ENCODE peak calls at places on chromosomes 13 and 19, in seven cellular contexts. K, D, I, Y, L, H and M are unnamed samples. For H3K4me1, the result is how much of the 10 kb centered on the place peaks cover.

GRCh38 chr19:9848761-9849160 is 13.6 kb downstream of the PIN1 start:
- DNase-seq in K (no peak), D (no peak), I (no peak), Y (no peak), L (no peak), H (no peak), M (no peak)

GRCh38 chr13:74449811-74450524 is 315.8 kb upstream of the KLF12 start:
- DNase-seq in K (no peak), D (no peak), I (no peak), Y (no peak), L (no peak), H (no peak), M (no peak)

GRCh38 chr19:46413262-46414031 is at the start of gene CCDC8:
- DNase-seq in K (peak), D (peak), I (no peak), Y (no peak), L (peak), H (peak), M (peak)

GRCh38 chr19:39297931-39298634 is 1.9 kb downstream of the IFNL1 start:
- DNase-seq in K (no peak), D (no peak), I (no peak), Y (no peak), L (no peak), H (no peak), M (no peak)

GRCh38 chr19:46979103-46979769 is 40.4 kb upstream of the NPAS1 start:
- DNase-seq in K (peak), D (no peak), I (no peak), Y (no peak), L (no peak), H (no peak), M (peak)

GRCh38 chr19:2317756-2318155 is 9.8 kb upstream of the LINGO3 start:
- DNase-seq in K (no peak), D (no peak), I (no peak), Y (no peak), L (no peak), H (no peak), M (no peak)

GRCh38 chr13:87674143-87674772 is 3.1 kb downstream of the SLITRK5 start:
- DNase-seq in K (peak), D (no peak), I (no peak), Y (no peak), L (peak), H (no peak), M (peak)

GRCh38 chr19:48491793-48492123 is 19.9 kb downstream of the LMTK3 start:
- DNase-seq in K (peak), D (no peak), I (no peak), Y (no peak), L (no peak), H (no peak), M (peak)

GRCh38 chr19:18100710-18101109 is 3.1 kb downstream of the MAST3 start:
- DNase-seq in K (peak), D (no peak), I (no peak), Y (peak), L (no peak), H (no peak), M (peak)

GRCh38 chr19:4379383-4380253 is 20.7 kb downstream of the SH3GL1 start:
- DNase-seq in K (no peak), D (peak), I (peak), Y (no peak), L (no peak), H (peak), M (no peak)

GRCh38 chr19:50406156-50406820 is 12.4 kb upstream of the SPIB start:
- DNase-seq in K (no peak), D (no peak), I (no peak), Y (no peak), L (no peak), H (no peak), M (peak)

GRCh38 chr19:4185413-4186086 is 3.1 kb downstream of the ANKRD24 start:
- DNase-seq in K (no peak), D (no peak), I (no peak), Y (no peak), L (no peak), H (no peak), M (peak)

GRCh38 chr19:49840736-49841249 is 10.2 kb upstream of the PTOV1 start:
- DNase-seq in K (no peak), D (no peak), I (no peak), Y (no peak), L (no peak), H (no peak), M (no peak)

GRCh38 chr19:8481616-8482015 is 20.8 kb downstream of the PRAM1 start:
- DNase-seq in K (no peak), D (no peak), I (no peak), Y (no peak), L (no peak), H (no peak), M (no peak)

GRCh38 chr13:40676007-40676406 is 9.6 kb upstream of the FOXO1 start:
- DNase-seq in K (no peak), D (no peak), I (no peak), Y (no peak), L (no peak), H (no peak), M (no peak)

GRCh38 chr13:40673414-40673813 is 7.0 kb upstream of the FOXO1 start:
- DNase-seq in K (no peak), D (no peak), I (no peak), Y (no peak), L (no peak), H (no peak), M (no peak)

GRCh38 chr13:40670307-40670706 is 3.9 kb upstream of the FOXO1 start:
- DNase-seq in K (no peak), D (no peak), I (no peak), Y (no peak), L (no peak), H (no peak), M (no peak)

GRCh38 chr13:40672310-40673060 is 6.0 kb upstream of the FOXO1 start:
- DNase-seq in K (peak), D (peak), I (peak), Y (peak), L (peak), H (peak), M (no peak)

DNA sequence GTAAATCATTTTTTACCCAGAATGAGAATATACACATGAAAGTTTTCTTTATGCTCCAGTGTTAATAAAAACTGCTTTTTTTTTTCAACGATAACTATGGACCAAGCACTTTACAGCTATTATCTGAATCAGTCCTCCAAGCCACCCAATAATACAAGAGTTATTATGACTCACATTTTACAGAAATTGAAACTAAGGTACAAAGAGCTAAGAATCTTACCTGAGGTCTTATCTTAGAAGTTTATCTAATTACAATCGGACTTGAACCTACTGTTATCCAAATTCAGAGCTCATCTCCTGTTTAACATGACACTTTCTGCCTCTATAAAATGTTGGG is 6.6 kb upstream of the FOXO1 start:
- DNase-seq in K (no peak), D (no peak), I (peak), Y (no peak), L (no peak), H (no peak), M (no peak)
- H3K4me1 ChIP-seq in K (under half), D (under half), I (under half), Y (under half), L (under half), H (under half), M (under half)

GRCh38 chr13:55583953-55584593 is 1556.6 kb upstream of the PRR20A start:
- DNase-seq in K (peak), D (no peak), I (no peak), Y (no peak), L (no peak), H (no peak), M (peak)
- H3K9ac ChIP-seq in K (peak), D (no peak), I (no peak), Y (no peak), L (no peak), H (no peak), M (no peak)

DNA sequence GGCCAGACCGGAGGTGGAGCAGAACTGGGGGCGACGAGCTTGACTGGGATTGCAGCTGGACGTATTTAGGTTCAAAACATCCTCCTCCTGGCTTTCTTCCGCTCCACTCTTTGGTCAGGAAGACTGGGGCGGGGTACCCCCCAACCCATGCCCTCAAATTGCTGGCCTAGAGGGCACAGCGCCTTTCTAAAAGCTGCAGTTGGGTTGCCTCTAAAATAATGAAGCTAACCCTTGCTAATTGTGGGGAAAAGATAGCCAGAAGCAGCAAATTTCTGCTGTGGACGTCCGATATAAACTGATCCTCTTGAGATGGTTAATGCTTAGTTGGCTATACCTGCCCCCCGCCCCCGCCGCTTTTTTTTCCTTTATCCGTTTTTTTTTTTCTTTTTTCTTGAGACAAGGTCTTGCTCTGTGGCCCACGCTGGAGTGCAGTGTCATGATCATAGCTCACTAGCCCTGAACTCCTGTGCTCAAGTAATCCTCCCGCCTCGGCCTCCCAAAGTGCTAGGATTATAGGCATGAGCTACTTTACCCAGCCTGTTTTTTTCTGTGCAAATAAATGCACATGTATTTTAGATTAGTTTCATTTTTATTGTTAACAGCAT is 759 bp upstream of the CHERP start:
- DNase-seq in K (peak), D (peak), I (no peak), Y (no peak), L (peak), H (no peak), M (no peak)
- H3K4me3 ChIP-seq in K (peak), D (peak), I (peak), Y (peak), L (peak), H (peak), M (peak)

GRCh38 chr13:97300871-97301270 is 78.7 kb downstream of the MBNL2 start:
- DNase-seq in K (no peak), D (no peak), I (no peak), Y (no peak), L (no peak), H (no peak), M (no peak)
- H3K4me1 ChIP-seq in K (under half), D (under half), I (under half), Y (half or more), L (under half), H (under half), M (under half)

GRCh38 chr13:33735276-33735675 is 82.7 kb upstream of the RFC3 start:
- DNase-seq in K (no peak), D (no peak), I (no peak), Y (no peak), L (no peak), H (no peak), M (no peak)

GRCh38 chr13:33728271-33729037 is 89.5 kb upstream of the RFC3 start:
- DNase-seq in K (no peak), D (peak), I (peak), Y (no peak), L (peak), H (no peak), M (no peak)

GRCh38 chr13:33727356-33728083 is 90.4 kb upstream of the RFC3 start:
- DNase-seq in K (no peak), D (peak), I (no peak), Y (no peak), L (no peak), H (no peak), M (no peak)

GRCh38 chr13:33725340-33725739 is 92.6 kb upstream of the RFC3 start:
- DNase-seq in K (no peak), D (no peak), I (no peak), Y (no peak), L (no peak), H (no peak), M (no peak)

DNA sequence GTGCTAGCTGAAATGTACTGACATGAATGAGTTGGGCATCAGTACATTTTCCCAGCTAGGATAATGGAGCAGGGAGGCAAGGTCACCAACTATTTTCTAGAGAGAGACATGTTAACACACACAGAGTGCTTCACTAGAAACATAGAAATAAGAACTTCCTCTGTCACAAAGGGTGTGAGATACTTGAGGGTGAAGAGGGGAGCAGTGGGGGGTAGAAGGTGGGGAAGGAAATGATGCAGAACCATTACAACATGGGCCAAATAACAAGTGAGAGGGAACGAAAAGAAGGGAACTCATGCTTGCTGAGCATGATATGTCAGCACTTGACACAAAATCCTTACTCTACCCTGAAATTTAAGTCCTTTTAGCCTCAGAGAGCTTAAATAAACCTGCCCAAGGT is 87.8 kb upstream of the RFC3 start:
- DNase-seq in K (no peak), D (no peak), I (no peak), Y (no peak), L (no peak), H (no peak), M (no peak)
- H3K9ac ChIP-seq in K (no peak), D (no peak), I (no peak), Y (no peak), L (no peak), H (no peak), M (no peak)

GRCh38 chr19:38004505-38005223 is 97.7 kb downstream of the SIPA1L3 start:
- DNase-seq in K (peak), D (peak), I (peak), Y (peak), L (peak), H (peak), M (peak)
- H3K4me3 ChIP-seq in K (no peak), D (peak), I (peak), Y (no peak), L (peak), H (peak), M (peak)

GRCh38 chr13:50127726-50128291 is 112.6 kb downstream of the KCNRG start:
- DNase-seq in K (peak), D (no peak), I (no peak), Y (no peak), L (no peak), H (no peak), M (peak)
- H3K4me1 ChIP-seq in K (under half), D (under half), I (under half), Y (under half), L (under half), H (under half), M (under half)